ENCODE peak calls at places on chromosomes 11 and 22, in four cellular contexts. One of them, this sample, is unnamed.

GRCh38 chr11:31102316-31102715 is 267.2 kb downstream of the DCDC1 start:
- DNase-seq in brain microvascular endothelial cell: no peak
- DNase-seq in kidney epithelial cell: no peak
- DNase-seq in tibial nerve: no peak
- DNase-seq in this sample: no peak

GRCh38 chr22:47322854-47323253 is 560.4 kb downstream of the TBC1D22A start:
- DNase-seq in brain microvascular endothelial cell: no peak
- DNase-seq in kidney epithelial cell: no peak
- DNase-seq in tibial nerve: no peak
- DNase-seq in this sample: no peak

GRCh38 chr11:19018901-19019300 is 41.6 kb downstream of the MRGPRX2 start:
- DNase-seq in brain microvascular endothelial cell: no peak
- DNase-seq in kidney epithelial cell: no peak
- DNase-seq in tibial nerve: no peak
- DNase-seq in this sample: no peak

GRCh38 chr22:40690370-40690769 is 11.1 kb downstream of the MCHR1 start:
- DNase-seq in brain microvascular endothelial cell: no peak
- DNase-seq in kidney epithelial cell: no peak
- DNase-seq in tibial nerve: no peak
- DNase-seq in this sample: no peak

GRCh38 chr22:27138471-27138870 is 481.1 kb downstream of the MIAT start:
- DNase-seq in brain microvascular endothelial cell: no peak
- DNase-seq in kidney epithelial cell: no peak
- DNase-seq in tibial nerve: no peak
- DNase-seq in this sample: no peak

GRCh38 chr11:72005347-72006260 is 6.9 kb downstream of the IL18BP start:
- DNase-seq in brain microvascular endothelial cell: no peak
- DNase-seq in kidney epithelial cell: no peak
- DNase-seq in tibial nerve: no peak
- DNase-seq in this sample: no peak

GRCh38 chr22:37060801-37061610 is 9.5 kb downstream of the KCTD17 start:
- DNase-seq in brain microvascular endothelial cell: no peak
- DNase-seq in kidney epithelial cell: no peak
- DNase-seq in tibial nerve: no peak
- DNase-seq in this sample: no peak

GRCh38 chr11:34242037-34242625 is 115.7 kb downstream of the ABTB2 start:
- DNase-seq in brain microvascular endothelial cell: no peak
- DNase-seq in kidney epithelial cell: peak
- DNase-seq in tibial nerve: no peak
- DNase-seq in this sample: no peak

GRCh38 chr11:67320011-67320410 is 16.7 kb downstream of the SSH3 start:
- DNase-seq in brain microvascular endothelial cell: no peak
- DNase-seq in kidney epithelial cell: no peak
- DNase-seq in tibial nerve: no peak
- DNase-seq in this sample: no peak

GRCh38 chr11:118281284-118281683 is 17.2 kb upstream of the MPZL2 start:
- DNase-seq in brain microvascular endothelial cell: no peak
- DNase-seq in kidney epithelial cell: no peak
- DNase-seq in tibial nerve: no peak
- DNase-seq in this sample: no peak

GRCh38 chr11:102111787-102112653 is 1.8 kb downstream of the YAP1 start:
- DNase-seq in brain microvascular endothelial cell: peak
- DNase-seq in kidney epithelial cell: no peak
- DNase-seq in tibial nerve: peak
- DNase-seq in this sample: peak

GRCh38 chr11:77127969-77128691 is at the start of gene MYO7A:
- DNase-seq in brain microvascular endothelial cell: peak
- DNase-seq in kidney epithelial cell: peak
- DNase-seq in tibial nerve: no peak
- DNase-seq in this sample: no peak

GRCh38 chr11:12433571-12434061 is 56.2 kb downstream of the PARVA start:
- DNase-seq in brain microvascular endothelial cell: peak
- DNase-seq in kidney epithelial cell: no peak
- DNase-seq in tibial nerve: no peak
- DNase-seq in this sample: peak

GRCh38 chr11:77084581-77085191 is 17.9 kb downstream of the CAPN5 start:
- DNase-seq in brain microvascular endothelial cell: no peak
- DNase-seq in kidney epithelial cell: no peak
- DNase-seq in tibial nerve: no peak
- DNase-seq in this sample: no peak

GRCh38 chr22:44154431-44154942 is 26.2 kb upstream of the PARVG start:
- DNase-seq in brain microvascular endothelial cell: no peak
- DNase-seq in kidney epithelial cell: peak
- DNase-seq in tibial nerve: no peak
- DNase-seq in this sample: no peak

GRCh38 chr11:113105584-113105983 is 144.4 kb downstream of the NCAM1 start:
- DNase-seq in brain microvascular endothelial cell: no peak
- DNase-seq in kidney epithelial cell: no peak
- DNase-seq in tibial nerve: no peak
- DNase-seq in this sample: no peak

GRCh38 chr11:67372232-67372992 is 986 bp downstream of the CLCF1 start:
- DNase-seq in brain microvascular endothelial cell: no peak
- DNase-seq in kidney epithelial cell: no peak
- DNase-seq in tibial nerve: no peak
- DNase-seq in this sample: no peak

GRCh38 chr11:17714870-17715269 is 4.5 kb upstream of the MYOD1 start:
- DNase-seq in brain microvascular endothelial cell: no peak
- DNase-seq in kidney epithelial cell: no peak
- DNase-seq in tibial nerve: no peak
- DNase-seq in this sample: no peak
- H3K4me3 ChIP-seq in brain microvascular endothelial cell: no peak
- H3K4me3 ChIP-seq in kidney epithelial cell: no peak
- H3K4me3 ChIP-seq in tibial nerve: no peak
- H3K4me3 ChIP-seq in this sample: no peak

DNA sequence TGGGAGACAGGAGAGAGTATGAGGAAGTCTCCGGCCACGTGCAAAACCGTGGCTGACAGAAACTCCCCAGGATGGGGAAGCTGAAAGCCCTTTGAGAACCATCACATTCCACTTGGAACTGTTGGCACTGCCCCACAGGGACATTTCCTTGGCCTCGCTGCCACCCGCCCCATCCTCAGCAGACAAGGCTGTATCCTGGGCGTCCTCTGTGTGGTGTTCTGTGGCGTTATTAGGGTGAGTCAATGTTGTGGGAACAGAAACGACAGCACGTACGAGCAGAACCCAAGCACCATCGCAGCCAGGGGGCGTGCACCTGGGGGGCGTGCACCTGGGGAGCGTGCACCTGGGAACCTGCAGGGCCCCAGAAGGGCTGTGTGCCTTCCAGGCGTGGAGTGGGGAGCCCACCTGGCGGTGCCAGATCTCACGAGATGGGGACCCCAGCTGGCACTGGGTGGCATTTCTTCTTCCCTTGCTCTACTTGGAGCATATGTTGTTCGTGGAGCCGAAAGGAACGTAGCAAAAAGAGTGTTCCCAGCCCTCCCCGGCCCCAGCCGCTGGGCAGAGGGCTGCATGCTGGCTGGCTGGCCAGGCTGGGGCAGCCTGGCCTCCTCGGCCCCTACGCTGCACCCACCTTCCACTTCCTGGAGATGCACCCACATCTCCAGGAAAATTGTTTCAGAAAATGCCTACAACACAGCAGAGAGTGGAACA is 35.4 kb downstream of the NFAM1 start:
- DNase-seq in brain microvascular endothelial cell: no peak
- DNase-seq in kidney epithelial cell: no peak
- DNase-seq in tibial nerve: peak
- DNase-seq in this sample: no peak
- TF ChIP-seq CTCF in brain microvascular endothelial cell: no peak
- TF ChIP-seq CTCF in kidney epithelial cell: peak
- TF ChIP-seq CTCF in tibial nerve: no peak
- TF ChIP-seq CTCF in this sample: no peak

GRCh38 chr11:61775606-61776554 is 16.5 kb downstream of the TMEM258 start:
- DNase-seq in brain microvascular endothelial cell: no peak
- DNase-seq in kidney epithelial cell: no peak
- DNase-seq in tibial nerve: no peak
- DNase-seq in this sample: no peak

GRCh38 chr11:61776561-61777075 is 15.8 kb downstream of the TMEM258 start:
- DNase-seq in brain microvascular endothelial cell: peak
- DNase-seq in kidney epithelial cell: peak
- DNase-seq in tibial nerve: peak
- DNase-seq in this sample: no peak

GRCh38 chr11:61778357-61778886 is 14.0 kb downstream of the TMEM258 start:
- DNase-seq in brain microvascular endothelial cell: no peak
- DNase-seq in kidney epithelial cell: no peak
- DNase-seq in tibial nerve: no peak
- DNase-seq in this sample: no peak

GRCh38 chr11:61778920-61779650 is 13.3 kb downstream of the TMEM258 start:
- DNase-seq in brain microvascular endothelial cell: no peak
- DNase-seq in kidney epithelial cell: no peak
- DNase-seq in tibial nerve: no peak
- DNase-seq in this sample: no peak

GRCh38 chr11:61777234-61778090 is 14.9 kb downstream of the TMEM258 start:
- DNase-seq in brain microvascular endothelial cell: no peak
- DNase-seq in kidney epithelial cell: no peak
- DNase-seq in tibial nerve: peak
- DNase-seq in this sample: no peak
- H3K4me3 ChIP-seq in brain microvascular endothelial cell: no peak
- H3K4me3 ChIP-seq in kidney epithelial cell: no peak
- H3K4me3 ChIP-seq in tibial nerve: peak
- H3K4me3 ChIP-seq in this sample: no peak

GRCh38 chr11:27528711-27529110 is 22.1 kb upstream of the LIN7C start:
- DNase-seq in brain microvascular endothelial cell: no peak
- DNase-seq in kidney epithelial cell: no peak
- DNase-seq in tibial nerve: no peak
- DNase-seq in this sample: no peak

GRCh38 chr11:27525824-27526516 is 19.4 kb upstream of the LIN7C start:
- DNase-seq in brain microvascular endothelial cell: no peak
- DNase-seq in kidney epithelial cell: no peak
- DNase-seq in tibial nerve: no peak
- DNase-seq in this sample: no peak

GRCh38 chr11:27518522-27518921 is 12.0 kb upstream of the LIN7C start:
- DNase-seq in brain microvascular endothelial cell: no peak
- DNase-seq in kidney epithelial cell: no peak
- DNase-seq in tibial nerve: no peak
- DNase-seq in this sample: no peak

GRCh38 chr11:27520226-27520625 is 13.7 kb upstream of the LIN7C start:
- DNase-seq in brain microvascular endothelial cell: no peak
- DNase-seq in kidney epithelial cell: no peak
- DNase-seq in tibial nerve: no peak
- DNase-seq in this sample: no peak

DNA sequence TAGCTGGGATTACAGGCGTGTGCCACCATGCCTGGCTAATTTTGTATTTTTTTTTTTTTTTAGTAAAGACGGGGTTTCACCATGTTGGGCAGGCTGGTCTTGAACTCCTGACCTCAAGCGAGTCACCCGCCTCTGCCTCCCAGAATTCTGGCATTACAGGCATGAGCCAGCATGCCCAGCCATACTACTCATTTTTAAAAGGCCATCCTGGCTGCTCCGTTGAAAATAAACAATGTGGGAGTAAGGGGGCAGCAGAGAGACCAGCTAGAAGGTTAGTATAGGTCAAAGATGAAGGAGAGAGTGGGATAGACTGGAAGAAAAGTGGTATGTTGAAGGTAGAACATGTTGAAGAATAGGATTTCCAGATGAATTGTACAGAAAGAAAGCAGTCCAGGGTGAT is 17.6 kb upstream of the LIN7C start:
- DNase-seq in brain microvascular endothelial cell: peak
- DNase-seq in kidney epithelial cell: peak
- DNase-seq in tibial nerve: no peak
- DNase-seq in this sample: peak
- TF ChIP-seq CTCF in brain microvascular endothelial cell: peak
- TF ChIP-seq CTCF in kidney epithelial cell: peak
- TF ChIP-seq CTCF in tibial nerve: no peak
- TF ChIP-seq CTCF in this sample: peak